ENCODE peak calls at places on chromosome 16, in four cellular contexts. One of them, this sample, is unnamed.
A peak's percentile ranks its signal among the peaks of the same experiment; 100 is the strongest.

GRCh38 chr16:67170168-67170947 is at the start of gene NOL3:
- DNase-seq in OCI-LY7: no peak
- DNase-seq in colonic mucosa: peak; percentile 89
- DNase-seq in SK-N-SH: peak; percentile 93
- DNase-seq in this sample: peak; percentile 94

GRCh38 chr16:81315271-81316175 is 761 bp downstream of the GAN start:
- DNase-seq in OCI-LY7: peak; percentile 59
- DNase-seq in colonic mucosa: peak; percentile 67
- DNase-seq in SK-N-SH: peak; percentile 78
- DNase-seq in this sample: peak; percentile 54

GRCh38 chr16:65336169-65336568 is 214.3 kb upstream of the CDH11 start:
- DNase-seq in OCI-LY7: no peak
- DNase-seq in colonic mucosa: no peak
- DNase-seq in SK-N-SH: no peak
- DNase-seq in this sample: no peak

GRCh38 chr16:29926675-29927522 is 873 bp upstream of the KCTD13 start:
- DNase-seq in OCI-LY7: no peak
- DNase-seq in colonic mucosa: peak; percentile 68
- DNase-seq in SK-N-SH: peak; percentile 47
- DNase-seq in this sample: peak; percentile 20

GRCh38 chr16:66925322-66925840 is at the start of gene RRAD:
- DNase-seq in OCI-LY7: no peak
- DNase-seq in colonic mucosa: no peak
- DNase-seq in SK-N-SH: no peak
- DNase-seq in this sample: no peak

GRCh38 chr16:81626181-81626674 is 152.9 kb upstream of the PLCG2 start:
- DNase-seq in OCI-LY7: no peak
- DNase-seq in colonic mucosa: no peak
- DNase-seq in SK-N-SH: no peak
- DNase-seq in this sample: no peak

GRCh38 chr16:19601083-19601976 is 45.8 kb downstream of the VPS35L start:
- DNase-seq in OCI-LY7: peak; percentile 24
- DNase-seq in colonic mucosa: peak; percentile 33
- DNase-seq in SK-N-SH: peak; percentile 47
- DNase-seq in this sample: peak; percentile 29

GRCh38 chr16:67052399-67052798 is 23.4 kb downstream of the CBFB start:
- DNase-seq in OCI-LY7: no peak
- DNase-seq in colonic mucosa: no peak
- DNase-seq in SK-N-SH: no peak
- DNase-seq in this sample: no peak

GRCh38 chr16:48381201-48381600 is 4.0 kb downstream of the SIAH1 start:
- DNase-seq in OCI-LY7: no peak
- DNase-seq in colonic mucosa: no peak
- DNase-seq in SK-N-SH: no peak
- DNase-seq in this sample: no peak

GRCh38 chr16:48081656-48082055 is 74.1 kb downstream of the ABCC12 start:
- DNase-seq in OCI-LY7: no peak
- DNase-seq in colonic mucosa: no peak
- DNase-seq in SK-N-SH: no peak
- DNase-seq in this sample: no peak

GRCh38 chr16:83013071-83013470 is 386.3 kb downstream of the CDH13 start:
- DNase-seq in OCI-LY7: no peak
- DNase-seq in colonic mucosa: no peak
- DNase-seq in SK-N-SH: no peak
- DNase-seq in this sample: no peak

GRCh38 chr16:54210437-54211081 is 76.0 kb downstream of the IRX3 start:
- DNase-seq in OCI-LY7: no peak
- DNase-seq in colonic mucosa: no peak
- DNase-seq in SK-N-SH: peak; percentile 61
- DNase-seq in this sample: no peak

GRCh38 chr16:74169687-74170522 is 126.7 kb upstream of the PSMD7 start:
- DNase-seq in OCI-LY7: no peak
- DNase-seq in colonic mucosa: peak; percentile 20
- DNase-seq in SK-N-SH: no peak
- DNase-seq in this sample: no peak

GRCh38 chr16:30381351-30382041 is 865 bp downstream of the SEPTIN1 start:
- DNase-seq in OCI-LY7: peak; percentile 67
- DNase-seq in colonic mucosa: no peak
- DNase-seq in SK-N-SH: no peak
- DNase-seq in this sample: peak; percentile 47

GRCh38 chr16:57530104-57530522 is 6.3 kb downstream of the CCDC102A start:
- DNase-seq in OCI-LY7: peak; percentile 53
- DNase-seq in colonic mucosa: peak; percentile 49
- DNase-seq in SK-N-SH: peak; percentile 30
- DNase-seq in this sample: no peak

GRCh38 chr16:80938035-80938927 is 68.4 kb downstream of the CMC2 start:
- DNase-seq in OCI-LY7: no peak
- DNase-seq in colonic mucosa: no peak
- DNase-seq in SK-N-SH: no peak
- DNase-seq in this sample: no peak

GRCh38 chr16:19463468-19464315 is 46.0 kb downstream of the TMC5 start:
- DNase-seq in OCI-LY7: no peak
- DNase-seq in colonic mucosa: peak; percentile 56
- DNase-seq in SK-N-SH: no peak
- DNase-seq in this sample: no peak

GRCh38 chr16:630815-631405 is at the start of gene WFIKKN1:
- DNase-seq in OCI-LY7: no peak
- DNase-seq in colonic mucosa: peak; percentile 67
- DNase-seq in SK-N-SH: peak; percentile 71
- DNase-seq in this sample: peak; percentile 30

GRCh38 chr16:74743668-74744299 is 30.8 kb downstream of the FA2H start:
- DNase-seq in OCI-LY7: no peak
- DNase-seq in colonic mucosa: peak; percentile 98
- DNase-seq in SK-N-SH: no peak
- DNase-seq in this sample: peak; percentile 50

GRCh38 chr16:31186176-31186575 is 6.2 kb downstream of the FUS start:
- DNase-seq in OCI-LY7: no peak
- DNase-seq in colonic mucosa: no peak
- DNase-seq in SK-N-SH: no peak
- DNase-seq in this sample: no peak

GRCh38 chr16:30786115-30786935 is 680 bp downstream of the ZNF629 start:
- DNase-seq in OCI-LY7: no peak
- DNase-seq in colonic mucosa: peak; percentile 50
- DNase-seq in SK-N-SH: peak; percentile 91
- DNase-seq in this sample: peak; percentile 55

GRCh38 chr16:82655315-82655714 is 28.5 kb downstream of the CDH13 start:
- DNase-seq in OCI-LY7: no peak
- DNase-seq in colonic mucosa: peak; percentile 37
- DNase-seq in SK-N-SH: no peak
- DNase-seq in this sample: no peak

GRCh38 chr16:732332-732731 is 5.4 kb downstream of the HAGHL start:
- DNase-seq in OCI-LY7: no peak
- DNase-seq in colonic mucosa: no peak
- DNase-seq in SK-N-SH: no peak
- DNase-seq in this sample: no peak

GRCh38 chr16:16045879-16046278 is 96.5 kb downstream of the ABCC1 start:
- DNase-seq in OCI-LY7: peak; percentile 21
- DNase-seq in colonic mucosa: no peak
- DNase-seq in SK-N-SH: peak; percentile 29
- DNase-seq in this sample: no peak

GRCh38 chr16:48517493-48517892 is 92.5 kb downstream of the N4BP1 start:
- DNase-seq in OCI-LY7: no peak
- DNase-seq in colonic mucosa: no peak
- DNase-seq in SK-N-SH: no peak
- DNase-seq in this sample: no peak

GRCh38 chr16:56426585-56426984 is 1.2 kb upstream of the AMFR start:
- DNase-seq in OCI-LY7: no peak
- DNase-seq in colonic mucosa: no peak
- DNase-seq in SK-N-SH: no peak
- DNase-seq in this sample: no peak

GRCh38 chr16:65576139-65576538 is 454.3 kb upstream of the CDH11 start:
- DNase-seq in OCI-LY7: no peak
- DNase-seq in colonic mucosa: no peak
- DNase-seq in SK-N-SH: no peak
- DNase-seq in this sample: no peak

GRCh38 chr16:2154533-2155090 is 970 bp upstream of the TRAF7 start:
- DNase-seq in OCI-LY7: peak; percentile 48
- DNase-seq in colonic mucosa: peak; percentile 39
- DNase-seq in SK-N-SH: no peak
- DNase-seq in this sample: no peak

GRCh38 chr16:66830422-66831404 is at the start of gene NAE1:
- DNase-seq in OCI-LY7: peak; percentile 94
- DNase-seq in colonic mucosa: peak; percentile 88
- DNase-seq in SK-N-SH: peak; percentile 98
- DNase-seq in this sample: peak; percentile 93

GRCh38 chr16:12436201-12436657 is 367.5 kb downstream of the CPPED1 start:
- DNase-seq in OCI-LY7: no peak
- DNase-seq in colonic mucosa: no peak
- DNase-seq in SK-N-SH: no peak
- DNase-seq in this sample: no peak

GRCh38 chr16:19809121-19809635 is 75.5 kb downstream of the GPRC5B start:
- DNase-seq in OCI-LY7: no peak
- DNase-seq in colonic mucosa: no peak
- DNase-seq in SK-N-SH: no peak
- DNase-seq in this sample: no peak

GRCh38 chr16:4240624-4241023 is 1.3 kb downstream of the SRL start:
- DNase-seq in OCI-LY7: no peak
- DNase-seq in colonic mucosa: no peak
- DNase-seq in SK-N-SH: peak; percentile 20
- DNase-seq in this sample: no peak

GRCh38 chr16:539901-540530 is 12.5 kb downstream of the CAPN15 start:
- DNase-seq in OCI-LY7: no peak
- DNase-seq in colonic mucosa: no peak
- DNase-seq in SK-N-SH: no peak
- DNase-seq in this sample: no peak

GRCh38 chr16:49701867-49702494 is 153.9 kb downstream of the ZNF423 start:
- DNase-seq in OCI-LY7: no peak
- DNase-seq in colonic mucosa: peak; percentile 50
- DNase-seq in SK-N-SH: no peak
- DNase-seq in this sample: no peak

GRCh38 chr16:28985611-28986041 is 774 bp downstream of the LAT start:
- DNase-seq in OCI-LY7: no peak
- DNase-seq in colonic mucosa: no peak
- DNase-seq in SK-N-SH: no peak
- DNase-seq in this sample: no peak

GRCh38 chr16:20393801-20394637 is 10.5 kb downstream of the PDILT start:
- DNase-seq in OCI-LY7: no peak
- DNase-seq in colonic mucosa: peak; percentile 30
- DNase-seq in SK-N-SH: no peak
- DNase-seq in this sample: no peak

GRCh38 chr16:11535494-11535893 is 51.2 kb downstream of the LITAF start:
- DNase-seq in OCI-LY7: no peak
- DNase-seq in colonic mucosa: no peak
- DNase-seq in SK-N-SH: no peak
- DNase-seq in this sample: no peak

GRCh38 chr16:83937922-83938875 is 14.8 kb upstream of the OSGIN1 start:
- DNase-seq in OCI-LY7: no peak
- DNase-seq in colonic mucosa: no peak
- DNase-seq in SK-N-SH: no peak
- DNase-seq in this sample: no peak

GRCh38 chr16:27639588-27640276 is 89.8 kb downstream of the KATNIP start:
- DNase-seq in OCI-LY7: peak; percentile 53
- DNase-seq in colonic mucosa: peak; percentile 46
- DNase-seq in SK-N-SH: peak; percentile 83
- DNase-seq in this sample: peak; percentile 59

GRCh38 chr16:31130899-31131298 is 4.6 kb downstream of the PRSS8 start:
- DNase-seq in OCI-LY7: no peak
- DNase-seq in colonic mucosa: peak; percentile 96
- DNase-seq in SK-N-SH: no peak
- DNase-seq in this sample: no peak

GRCh38 chr16:84985079-84986065 is 26.0 kb downstream of the ZDHHC7 start:
- DNase-seq in OCI-LY7: no peak
- DNase-seq in colonic mucosa: no peak
- DNase-seq in SK-N-SH: no peak
- DNase-seq in this sample: no peak

GRCh38 chr16:84988328-84989080 is 22.8 kb downstream of the ZDHHC7 start:
- DNase-seq in OCI-LY7: no peak
- DNase-seq in colonic mucosa: no peak
- DNase-seq in SK-N-SH: no peak
- DNase-seq in this sample: no peak

GRCh38 chr16:84986879-84987278 is 24.5 kb downstream of the ZDHHC7 start:
- DNase-seq in OCI-LY7: no peak
- DNase-seq in colonic mucosa: no peak
- DNase-seq in SK-N-SH: no peak
- DNase-seq in this sample: no peak

GRCh38 chr16:84983308-84983707 is 28.0 kb downstream of the ZDHHC7 start:
- DNase-seq in OCI-LY7: no peak
- DNase-seq in colonic mucosa: no peak
- DNase-seq in SK-N-SH: no peak
- DNase-seq in this sample: no peak

DNA sequence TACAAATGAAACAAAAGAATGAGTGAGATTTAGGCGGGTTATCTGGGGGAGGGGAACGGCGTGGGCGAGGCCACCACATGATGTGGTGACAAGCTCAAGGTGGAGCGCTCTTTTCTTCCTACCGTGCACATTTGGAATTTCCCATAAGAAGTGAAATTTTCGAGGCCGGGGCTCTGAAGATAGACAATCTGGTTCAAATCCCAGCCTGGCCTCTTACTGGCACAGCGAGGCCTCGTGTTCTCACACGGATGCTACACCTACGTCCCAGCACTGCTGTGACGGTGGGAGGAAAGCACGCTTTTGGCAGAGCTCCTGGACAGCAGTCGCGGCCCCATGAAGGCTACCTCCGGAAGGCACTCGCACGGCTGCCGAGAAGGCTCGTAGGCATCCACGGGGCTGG is 25.2 kb downstream of the ZDHHC7 start:
- DNase-seq in OCI-LY7: no peak
- DNase-seq in colonic mucosa: no peak
- DNase-seq in SK-N-SH: no peak
- DNase-seq in this sample: no peak
- H3K4me3 ChIP-seq in OCI-LY7: no peak overlapping the region
- H3K4me3 ChIP-seq in colonic mucosa: no peak overlapping the region
- H3K4me3 ChIP-seq in SK-N-SH: no peak overlapping the region
- H3K4me3 ChIP-seq in this sample: no peak overlapping the region

GRCh38 chr16:17417740-17418139 is 53.0 kb downstream of the XYLT1 start:
- DNase-seq in OCI-LY7: no peak
- DNase-seq in colonic mucosa: peak; percentile 50
- DNase-seq in SK-N-SH: no peak
- DNase-seq in this sample: no peak

GRCh38 chr16:17414421-17414820 is 56.3 kb downstream of the XYLT1 start:
- DNase-seq in OCI-LY7: peak; percentile 73
- DNase-seq in colonic mucosa: no peak
- DNase-seq in SK-N-SH: no peak
- DNase-seq in this sample: no peak

GRCh38 chr16:17419266-17419665 is 51.5 kb downstream of the XYLT1 start:
- DNase-seq in OCI-LY7: no peak
- DNase-seq in colonic mucosa: no peak
- DNase-seq in SK-N-SH: no peak
- DNase-seq in this sample: no peak

GRCh38 chr16:17414916-17415315 is 55.8 kb downstream of the XYLT1 start:
- DNase-seq in OCI-LY7: no peak
- DNase-seq in colonic mucosa: no peak
- DNase-seq in SK-N-SH: no peak
- DNase-seq in this sample: no peak

GRCh38 chr16:17416461-17417221 is 54.1 kb downstream of the XYLT1 start:
- DNase-seq in OCI-LY7: peak; percentile 92
- DNase-seq in colonic mucosa: peak; percentile 41
- DNase-seq in SK-N-SH: peak; percentile 32
- DNase-seq in this sample: no peak
- TF ChIP-seq CTCF in OCI-LY7: peak; percentile 70
- TF ChIP-seq CTCF in colonic mucosa: no peak
- TF ChIP-seq CTCF in SK-N-SH: no peak
- TF ChIP-seq CTCF in this sample: no peak

GRCh38 chr16:87380875-87381274 is 2.7 kb downstream of the FBXO31 start:
- DNase-seq in OCI-LY7: no peak
- DNase-seq in colonic mucosa: no peak
- DNase-seq in SK-N-SH: no peak
- DNase-seq in this sample: no peak
- H3K4me3 ChIP-seq in OCI-LY7: peak overlapping the region; percentile 93
- H3K4me3 ChIP-seq in colonic mucosa: no peak overlapping the region
- H3K4me3 ChIP-seq in SK-N-SH: peak overlapping the region; percentile 80
- H3K4me3 ChIP-seq in this sample: no peak overlapping the region

GRCh38 chr16:10039220-10040096 is 142.8 kb downstream of the GRIN2A start:
- DNase-seq in OCI-LY7: no peak
- DNase-seq in colonic mucosa: no peak
- DNase-seq in SK-N-SH: peak; percentile 77
- DNase-seq in this sample: peak; percentile 20
- TF ChIP-seq CTCF in OCI-LY7: no peak
- TF ChIP-seq CTCF in colonic mucosa: no peak
- TF ChIP-seq CTCF in SK-N-SH: no peak
- TF ChIP-seq CTCF in this sample: peak; percentile 5